ENCODE peak calls at places on chromosomes 2 and 18, in ten cellular contexts. One of them, this sample, is unnamed. For H3K27me3, the result is how much of the 10 kb centered on the place peaks cover.

GRCh38 chr2:232321156-232321816 is 57.3 kb upstream of the ALPP start:
- DNase-seq in tibial nerve: no peak
- DNase-seq in IMR-90: no peak
- DNase-seq in heart right ventricle: no peak
- DNase-seq in GM12878: no peak
- DNase-seq in sigmoid colon: peak
- DNase-seq in CD8-positive, alpha-beta T cell: peak
- DNase-seq in body of pancreas: no peak
- DNase-seq in gastrocnemius medialis: no peak
- DNase-seq in cardiac muscle cell: no peak
- DNase-seq in this sample: no peak

GRCh38 chr2:186526281-186526680 is 40.2 kb downstream of the ZC3H15 start:
- DNase-seq in tibial nerve: no peak
- DNase-seq in IMR-90: no peak
- DNase-seq in heart right ventricle: no peak
- DNase-seq in GM12878: no peak
- DNase-seq in sigmoid colon: no peak
- DNase-seq in CD8-positive, alpha-beta T cell: no peak
- DNase-seq in body of pancreas: no peak
- DNase-seq in gastrocnemius medialis: no peak
- DNase-seq in cardiac muscle cell: no peak
- DNase-seq in this sample: no peak

GRCh38 chr2:26905341-26906198 is 57.6 kb downstream of the DPYSL5 start:
- DNase-seq in tibial nerve: no peak
- DNase-seq in IMR-90: no peak
- DNase-seq in heart right ventricle: no peak
- DNase-seq in GM12878: no peak
- DNase-seq in sigmoid colon: no peak
- DNase-seq in CD8-positive, alpha-beta T cell: no peak
- DNase-seq in body of pancreas: peak
- DNase-seq in gastrocnemius medialis: no peak
- DNase-seq in cardiac muscle cell: no peak
- DNase-seq in this sample: no peak

GRCh38 chr2:106581755-106582430 is 94.7 kb downstream of the CD8B2 start:
- DNase-seq in tibial nerve: no peak
- DNase-seq in IMR-90: peak
- DNase-seq in heart right ventricle: peak
- DNase-seq in GM12878: no peak
- DNase-seq in sigmoid colon: peak
- DNase-seq in CD8-positive, alpha-beta T cell: peak
- DNase-seq in body of pancreas: peak
- DNase-seq in gastrocnemius medialis: no peak
- DNase-seq in cardiac muscle cell: peak
- DNase-seq in this sample: no peak

GRCh38 chr2:227509824-227510619 is 38.1 kb downstream of the AGFG1 start:
- DNase-seq in tibial nerve: no peak
- DNase-seq in IMR-90: peak
- DNase-seq in heart right ventricle: no peak
- DNase-seq in GM12878: no peak
- DNase-seq in sigmoid colon: no peak
- DNase-seq in CD8-positive, alpha-beta T cell: no peak
- DNase-seq in body of pancreas: no peak
- DNase-seq in gastrocnemius medialis: no peak
- DNase-seq in cardiac muscle cell: no peak
- DNase-seq in this sample: no peak

GRCh38 chr2:143161982-143162837 is 33.0 kb downstream of the ARHGAP15 start:
- DNase-seq in tibial nerve: no peak
- DNase-seq in IMR-90: peak
- DNase-seq in heart right ventricle: no peak
- DNase-seq in GM12878: no peak
- DNase-seq in sigmoid colon: no peak
- DNase-seq in CD8-positive, alpha-beta T cell: peak
- DNase-seq in body of pancreas: peak
- DNase-seq in gastrocnemius medialis: no peak
- DNase-seq in cardiac muscle cell: peak
- DNase-seq in this sample: peak

GRCh38 chr2:236694125-236694888 is 124.7 kb downstream of the ACKR3 start:
- DNase-seq in tibial nerve: no peak
- DNase-seq in IMR-90: no peak
- DNase-seq in heart right ventricle: no peak
- DNase-seq in GM12878: no peak
- DNase-seq in sigmoid colon: no peak
- DNase-seq in CD8-positive, alpha-beta T cell: no peak
- DNase-seq in body of pancreas: no peak
- DNase-seq in gastrocnemius medialis: no peak
- DNase-seq in cardiac muscle cell: no peak
- DNase-seq in this sample: no peak

GRCh38 chr2:129877795-129878775 is 101.4 kb upstream of the RAB6C start:
- DNase-seq in tibial nerve: no peak
- DNase-seq in IMR-90: peak
- DNase-seq in heart right ventricle: no peak
- DNase-seq in GM12878: no peak
- DNase-seq in sigmoid colon: peak
- DNase-seq in CD8-positive, alpha-beta T cell: no peak
- DNase-seq in body of pancreas: no peak
- DNase-seq in gastrocnemius medialis: peak
- DNase-seq in cardiac muscle cell: peak
- DNase-seq in this sample: peak

DNA sequence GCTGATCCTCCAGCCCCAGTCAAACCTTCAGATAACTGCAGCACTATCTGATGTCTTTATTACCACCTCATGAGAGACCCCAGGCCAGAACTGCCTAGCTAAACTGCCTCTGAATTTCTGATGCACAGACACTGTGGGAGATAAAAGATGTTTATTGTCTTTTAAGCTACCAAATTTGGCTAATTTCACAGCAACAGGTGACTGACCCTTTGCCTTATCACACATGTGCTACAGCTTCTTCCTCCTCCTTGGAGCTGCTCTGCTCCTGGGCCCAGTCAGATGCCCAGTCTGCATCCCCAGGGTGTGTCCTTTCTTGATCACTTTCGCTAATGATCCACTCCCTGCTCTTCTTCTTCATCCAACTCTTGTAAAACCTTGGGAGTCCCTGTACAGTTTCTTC is 19.6 kb upstream of the ACOXL start:
- DNase-seq in tibial nerve: no peak
- DNase-seq in IMR-90: no peak
- DNase-seq in heart right ventricle: no peak
- DNase-seq in GM12878: no peak
- DNase-seq in sigmoid colon: no peak
- DNase-seq in CD8-positive, alpha-beta T cell: no peak
- DNase-seq in body of pancreas: no peak
- DNase-seq in gastrocnemius medialis: no peak
- DNase-seq in cardiac muscle cell: no peak
- DNase-seq in this sample: no peak
- H3K27ac ChIP-seq in tibial nerve: no peak
- H3K27ac ChIP-seq in IMR-90: no peak
- H3K27ac ChIP-seq in heart right ventricle: no peak
- H3K27ac ChIP-seq in GM12878: no peak
- H3K27ac ChIP-seq in sigmoid colon: no peak
- H3K27ac ChIP-seq in CD8-positive, alpha-beta T cell: no peak
- H3K27ac ChIP-seq in body of pancreas: no peak
- H3K27ac ChIP-seq in gastrocnemius medialis: no peak
- H3K27ac ChIP-seq in cardiac muscle cell: no peak
- H3K27ac ChIP-seq in this sample: no peak

DNA sequence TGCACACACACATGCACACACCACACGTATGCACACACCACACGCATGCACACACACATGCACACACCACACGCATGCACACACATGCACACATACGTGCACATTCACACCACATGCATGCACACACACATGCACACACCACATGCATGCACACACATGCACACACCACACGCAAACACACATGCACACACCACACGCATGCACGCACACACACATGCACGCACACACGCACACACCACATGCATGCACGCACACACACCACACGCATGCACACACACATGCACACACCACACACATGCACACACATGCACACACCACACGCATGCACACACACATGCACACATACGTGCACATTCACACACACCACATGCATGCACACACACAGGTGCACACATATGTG is 169.8 kb upstream of the SALL3 start:
- DNase-seq in tibial nerve: no peak
- DNase-seq in IMR-90: no peak
- DNase-seq in heart right ventricle: no peak
- DNase-seq in GM12878: no peak
- DNase-seq in sigmoid colon: no peak
- DNase-seq in CD8-positive, alpha-beta T cell: no peak
- DNase-seq in body of pancreas: no peak
- DNase-seq in gastrocnemius medialis: no peak
- DNase-seq in cardiac muscle cell: no peak
- DNase-seq in this sample: no peak
- H3K27me3 ChIP-seq in tibial nerve: under half
- H3K27me3 ChIP-seq in IMR-90: under half
- H3K27me3 ChIP-seq in heart right ventricle: under half
- H3K27me3 ChIP-seq in GM12878: under half
- H3K27me3 ChIP-seq in sigmoid colon: under half
- H3K27me3 ChIP-seq in CD8-positive, alpha-beta T cell: under half
- H3K27me3 ChIP-seq in body of pancreas: under half
- H3K27me3 ChIP-seq in gastrocnemius medialis: under half
- H3K27me3 ChIP-seq in cardiac muscle cell: under half
- H3K27me3 ChIP-seq in this sample: under half

GRCh38 chr2:1808921-1809551 is 64.7 kb upstream of the PXDN start:
- DNase-seq in tibial nerve: no peak
- DNase-seq in IMR-90: peak
- DNase-seq in heart right ventricle: no peak
- DNase-seq in GM12878: no peak
- DNase-seq in sigmoid colon: peak
- DNase-seq in CD8-positive, alpha-beta T cell: no peak
- DNase-seq in body of pancreas: no peak
- DNase-seq in gastrocnemius medialis: no peak
- DNase-seq in cardiac muscle cell: no peak
- DNase-seq in this sample: no peak

GRCh38 chr2:1804865-1805264 is 60.5 kb upstream of the PXDN start:
- DNase-seq in tibial nerve: no peak
- DNase-seq in IMR-90: no peak
- DNase-seq in heart right ventricle: no peak
- DNase-seq in GM12878: no peak
- DNase-seq in sigmoid colon: peak
- DNase-seq in CD8-positive, alpha-beta T cell: no peak
- DNase-seq in body of pancreas: no peak
- DNase-seq in gastrocnemius medialis: no peak
- DNase-seq in cardiac muscle cell: no peak
- DNase-seq in this sample: no peak

GRCh38 chr2:1807167-1807566 is 62.9 kb upstream of the PXDN start:
- DNase-seq in tibial nerve: no peak
- DNase-seq in IMR-90: no peak
- DNase-seq in heart right ventricle: no peak
- DNase-seq in GM12878: no peak
- DNase-seq in sigmoid colon: peak
- DNase-seq in CD8-positive, alpha-beta T cell: no peak
- DNase-seq in body of pancreas: no peak
- DNase-seq in gastrocnemius medialis: no peak
- DNase-seq in cardiac muscle cell: no peak
- DNase-seq in this sample: no peak

GRCh38 chr2:1804251-1804855 is 60.0 kb upstream of the PXDN start:
- DNase-seq in tibial nerve: no peak
- DNase-seq in IMR-90: no peak
- DNase-seq in heart right ventricle: no peak
- DNase-seq in GM12878: no peak
- DNase-seq in sigmoid colon: peak
- DNase-seq in CD8-positive, alpha-beta T cell: no peak
- DNase-seq in body of pancreas: no peak
- DNase-seq in gastrocnemius medialis: no peak
- DNase-seq in cardiac muscle cell: no peak
- DNase-seq in this sample: no peak

DNA sequence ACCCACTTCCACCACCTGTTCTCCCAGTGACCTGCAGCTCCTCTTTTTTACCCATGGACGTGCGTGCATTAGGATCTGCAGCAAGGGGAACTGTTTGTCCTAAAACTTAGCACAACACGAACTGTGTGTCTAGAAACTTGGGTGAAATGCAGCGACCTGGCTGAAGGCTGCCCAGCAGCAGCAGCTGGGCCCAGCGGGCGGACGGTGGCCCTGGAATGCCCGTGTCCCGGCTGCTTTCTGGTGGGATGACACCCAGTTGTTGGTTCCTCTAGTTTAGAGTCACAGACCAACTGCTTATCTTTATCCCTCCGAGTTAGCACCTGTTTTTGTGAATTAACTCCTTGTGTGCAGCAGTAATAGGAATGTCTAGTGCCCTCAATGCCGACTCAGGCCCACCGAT is 61.9 kb upstream of the PXDN start:
- DNase-seq in tibial nerve: no peak
- DNase-seq in IMR-90: no peak
- DNase-seq in heart right ventricle: no peak
- DNase-seq in GM12878: no peak
- DNase-seq in sigmoid colon: peak
- DNase-seq in CD8-positive, alpha-beta T cell: no peak
- DNase-seq in body of pancreas: no peak
- DNase-seq in gastrocnemius medialis: no peak
- DNase-seq in cardiac muscle cell: no peak
- DNase-seq in this sample: no peak
- TF ChIP-seq CTCF in tibial nerve: no peak
- TF ChIP-seq CTCF in IMR-90: no peak
- TF ChIP-seq CTCF in heart right ventricle: no peak
- TF ChIP-seq CTCF in GM12878: no peak
- TF ChIP-seq CTCF in sigmoid colon: no peak
- TF ChIP-seq CTCF in CD8-positive, alpha-beta T cell: no peak
- TF ChIP-seq CTCF in body of pancreas: no peak
- TF ChIP-seq CTCF in gastrocnemius medialis: no peak
- TF ChIP-seq CTCF in cardiac muscle cell: no peak
- TF ChIP-seq CTCF in this sample: no peak

GRCh38 chr18:57776354-57776753 is 26.8 kb downstream of the ATP8B1 start:
- DNase-seq in tibial nerve: no peak
- DNase-seq in IMR-90: no peak
- DNase-seq in heart right ventricle: no peak
- DNase-seq in GM12878: no peak
- DNase-seq in sigmoid colon: no peak
- DNase-seq in CD8-positive, alpha-beta T cell: no peak
- DNase-seq in body of pancreas: no peak
- DNase-seq in gastrocnemius medialis: no peak
- DNase-seq in cardiac muscle cell: no peak
- DNase-seq in this sample: no peak

GRCh38 chr18:57780318-57781127 is 22.6 kb downstream of the ATP8B1 start:
- DNase-seq in tibial nerve: no peak
- DNase-seq in IMR-90: peak
- DNase-seq in heart right ventricle: no peak
- DNase-seq in GM12878: peak
- DNase-seq in sigmoid colon: no peak
- DNase-seq in CD8-positive, alpha-beta T cell: no peak
- DNase-seq in body of pancreas: no peak
- DNase-seq in gastrocnemius medialis: no peak
- DNase-seq in cardiac muscle cell: no peak
- DNase-seq in this sample: no peak

GRCh38 chr18:57781128-57781463 is 22.0 kb downstream of the ATP8B1 start:
- DNase-seq in tibial nerve: no peak
- DNase-seq in IMR-90: no peak
- DNase-seq in heart right ventricle: no peak
- DNase-seq in GM12878: no peak
- DNase-seq in sigmoid colon: no peak
- DNase-seq in CD8-positive, alpha-beta T cell: no peak
- DNase-seq in body of pancreas: no peak
- DNase-seq in gastrocnemius medialis: no peak
- DNase-seq in cardiac muscle cell: no peak
- DNase-seq in this sample: no peak

GRCh38 chr18:57775937-57776336 is 27.2 kb downstream of the ATP8B1 start:
- DNase-seq in tibial nerve: no peak
- DNase-seq in IMR-90: peak
- DNase-seq in heart right ventricle: no peak
- DNase-seq in GM12878: no peak
- DNase-seq in sigmoid colon: no peak
- DNase-seq in CD8-positive, alpha-beta T cell: no peak
- DNase-seq in body of pancreas: no peak
- DNase-seq in gastrocnemius medialis: no peak
- DNase-seq in cardiac muscle cell: no peak
- DNase-seq in this sample: no peak

DNA sequence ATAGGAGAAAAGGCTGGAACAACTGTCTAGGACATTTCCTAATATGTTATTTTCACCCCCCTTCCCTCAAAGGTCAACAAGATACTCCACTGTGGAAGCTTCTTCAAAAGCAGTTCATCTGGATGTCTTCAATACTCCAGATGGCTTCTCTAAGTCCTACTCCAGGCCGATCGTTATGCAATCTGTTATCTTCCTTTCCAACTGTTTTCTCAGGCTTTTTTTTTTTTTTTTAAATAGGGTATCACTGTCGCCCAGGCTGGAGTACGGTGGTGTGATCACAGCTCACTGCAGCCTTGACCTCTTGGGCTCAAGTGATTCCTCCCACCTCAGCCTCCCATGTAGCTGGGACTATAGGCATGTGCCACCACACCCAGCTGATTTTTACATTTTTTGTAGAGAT is 26.3 kb downstream of the ATP8B1 start:
- DNase-seq in tibial nerve: no peak
- DNase-seq in IMR-90: no peak
- DNase-seq in heart right ventricle: no peak
- DNase-seq in GM12878: no peak
- DNase-seq in sigmoid colon: no peak
- DNase-seq in CD8-positive, alpha-beta T cell: no peak
- DNase-seq in body of pancreas: no peak
- DNase-seq in gastrocnemius medialis: no peak
- DNase-seq in cardiac muscle cell: no peak
- DNase-seq in this sample: no peak
- H3K27ac ChIP-seq in tibial nerve: no peak
- H3K27ac ChIP-seq in IMR-90: no peak
- H3K27ac ChIP-seq in heart right ventricle: peak
- H3K27ac ChIP-seq in GM12878: no peak
- H3K27ac ChIP-seq in sigmoid colon: peak
- H3K27ac ChIP-seq in CD8-positive, alpha-beta T cell: no peak
- H3K27ac ChIP-seq in body of pancreas: no peak
- H3K27ac ChIP-seq in gastrocnemius medialis: peak
- H3K27ac ChIP-seq in cardiac muscle cell: no peak
- H3K27ac ChIP-seq in this sample: no peak